ENCODE peak calls at places on chromosomes 1 and 21, in four cellular contexts. I is activated CD4-positive, alpha-beta T cell treated with anti-CD3 and anti-CD28 coated beads, Interleukin-2, amount 50 U/mL, for 1 hour; A is midbrain; X is CD4-positive, alpha-beta memory T cell. H is an unnamed sample.

GRCh38 chr1:201061886-201062285 is 38.4 kb upstream of the KIF21B start:
- DNase-seq in I (no peak), A (no peak), X (no peak), H (no peak)

GRCh38 chr1:77056525-77056924 is 162.7 kb downstream of the PIGK start:
- DNase-seq in I (no peak), A (no peak), X (no peak), H (no peak)

GRCh38 chr1:114435088-114435715 is 75.8 kb downstream of the TRIM33 start:
- DNase-seq in I (no peak), A (no peak), X (no peak), H (no peak)

GRCh38 chr21:34886554-34887385 is 162.3 kb downstream of the RUNX1 start:
- DNase-seq in I (peak; percentile 14), A (no peak), X (no peak), H (no peak)

GRCh38 chr1:54475357-54476230 is 69.4 kb upstream of the SSBP3 start:
- DNase-seq in I (peak; percentile 38), A (no peak), X (peak; percentile 58), H (peak; percentile 75)

GRCh38 chr1:197471248-197472035 is 203.4 kb downstream of the CRB1 start:
- DNase-seq in I (no peak), A (no peak), X (no peak), H (no peak)

GRCh38 chr1:227343727-227344551 is 25.6 kb upstream of the CDC42BPA start:
- DNase-seq in I (no peak), A (no peak), X (no peak), H (no peak)

GRCh38 chr1:169529068-169529642 is 43.4 kb upstream of the SLC19A2 start:
- DNase-seq in I (no peak), A (no peak), X (no peak), H (peak; percentile 62)

GRCh38 chr1:100566300-100566699 is 28.4 kb downstream of the GPR88 start:
- DNase-seq in I (no peak), A (no peak), X (no peak), H (no peak)

H was measured in Jurkat, Clone E6-1.